ENCODE peak calls at places on chromosomes 11 and 22, in six cellular contexts. I is IMR-90, C is SK-N-SH, U is mammary epithelial cell, Y is neural progenitor cell, M is HCT116. W is an unnamed sample.

GRCh38 chr11:102807921-102808320 is 10.0 kb upstream of the MMP1 start:
- DNase-seq in I (peak; percentile 19), C (peak; percentile 36), U (no peak), Y (peak; percentile 77), M (peak; percentile 75), W (peak; percentile 32)

GRCh38 chr11:27234043-27234668 is 128.9 kb downstream of the CCDC34 start:
- DNase-seq in I (peak; percentile 94), C (no peak), U (peak; percentile 80), Y (peak; percentile 17), M (no peak), W (peak; percentile 56)

GRCh38 chr11:35101223-35101622 is 37.7 kb upstream of the CD44 start:
- DNase-seq in I (no peak), C (no peak), U (no peak), Y (no peak), M (no peak), W (peak; percentile 45)

GRCh38 chr11:59669611-59670009 is 773 bp upstream of the PATL1 start:
- DNase-seq in I (peak; percentile 49), C (no peak), U (peak; percentile 56), Y (no peak), M (no peak), W (peak; percentile 41)

GRCh38 chr22:36433318-36434231 is 45.8 kb upstream of the MYH9 start:
- DNase-seq in I (no peak), C (peak; percentile 62), U (no peak), Y (no peak), M (no peak), W (no peak)

GRCh38 chr22:42080287-42080686 is 787 bp downstream of the SMDT1 start:
- DNase-seq in I (peak; percentile 53), C (peak; percentile 44), U (peak; percentile 29), Y (peak; percentile 45), M (no peak), W (peak; percentile 8)

GRCh38 chr22:26438006-26438405 is 8.9 kb downstream of the ASPHD2 start:
- DNase-seq in I (no peak), C (no peak), U (no peak), Y (peak; percentile 23), M (no peak), W (no peak)

GRCh38 chr22:27836181-27836580 is 34.6 kb upstream of the MN1 start:
- DNase-seq in I (no peak), C (no peak), U (no peak), Y (no peak), M (no peak), W (no peak)

GRCh38 chr22:32883131-32883530 is 81.6 kb downstream of the TIMP3 start:
- DNase-seq in I (no peak), C (peak; percentile 55), U (no peak), Y (no peak), M (no peak), W (no peak)

GRCh38 chr11:126443120-126443519 is 87.6 kb downstream of the ST3GAL4 start:
- DNase-seq in I (no peak), C (peak; percentile 74), U (no peak), Y (peak; percentile 45), M (no peak), W (no peak)

GRCh38 chr11:35151896-35152295 is 12.9 kb downstream of the CD44 start:
- DNase-seq in I (no peak), C (no peak), U (no peak), Y (peak; percentile 14), M (no peak), W (no peak)

GRCh38 chr11:93478841-93479240 is 64.3 kb downstream of the SMCO4 start:
- DNase-seq in I (no peak), C (no peak), U (no peak), Y (no peak), M (no peak), W (no peak)

GRCh38 chr11:45803981-45804805 is 756 bp upstream of the SLC35C1 start:
- DNase-seq in I (peak; percentile 33), C (peak; percentile 79), U (peak; percentile 54), Y (peak; percentile 79), M (no peak), W (peak; percentile 53)

GRCh38 chr11:76700177-76701100 is 29.9 kb upstream of the LRRC32 start:
- DNase-seq in I (peak; percentile 97), C (peak; percentile 57), U (peak; percentile 12), Y (no peak), M (peak; percentile 79), W (peak; percentile 61)

GRCh38 chr11:111770581-111771134 is 4.5 kb upstream of the PPP2R1B start:
- DNase-seq in I (no peak), C (no peak), U (peak; percentile 39), Y (no peak), M (no peak), W (peak; percentile 52)

GRCh38 chr11:115643491-115643995 is 139.3 kb upstream of the CADM1 start:
- DNase-seq in I (no peak), C (no peak), U (no peak), Y (no peak), M (no peak), W (no peak)

GRCh38 chr11:116232364-116232801 is 540.4 kb downstream of the BUD13 start:
- DNase-seq in I (no peak), C (no peak), U (no peak), Y (no peak), M (no peak), W (no peak)

GRCh38 chr22:24128024-24128423 is 53.3 kb upstream of the SUSD2 start:
- DNase-seq in I (no peak), C (no peak), U (no peak), Y (no peak), M (no peak), W (no peak)

GRCh38 chr11:114350022-114350421 is 50.3 kb downstream of the C11orf71 start:
- DNase-seq in I (no peak), C (no peak), U (no peak), Y (no peak), M (no peak), W (peak; percentile 58)

GRCh38 chr11:8318536-8318935 is 54.9 kb upstream of the LMO1 start:
- DNase-seq in I (no peak), C (no peak), U (no peak), Y (peak; percentile 85), M (no peak), W (no peak)

GRCh38 chr11:99020324-99021225 is at the start of gene CNTN5:
- DNase-seq in I (peak; percentile 5), C (peak; percentile 55), U (peak; percentile 4), Y (peak; percentile 85), M (no peak), W (peak; percentile 41)

GRCh38 chr11:108873305-108873704 is 208.4 kb downstream of the DDX10 start:
- DNase-seq in I (peak; percentile 17), C (no peak), U (peak; percentile 51), Y (no peak), M (no peak), W (peak; percentile 59)

GRCh38 chr22:19109198-19110063 is 12.8 kb downstream of the DGCR2 start:
- DNase-seq in I (peak; percentile 64), C (no peak), U (peak; percentile 88), Y (no peak), M (no peak), W (no peak)

GRCh38 chr11:7251836-7252682 is at the start of gene SYT9:
- DNase-seq in I (no peak), C (peak; percentile 85), U (peak; percentile 43), Y (peak; percentile 93), M (no peak), W (peak; percentile 66)

GRCh38 chr11:37504066-37504611 is 906.1 kb upstream of the RAG2 start:
- DNase-seq in I (peak; percentile 90), C (no peak), U (peak; percentile 98), Y (peak; percentile 46), M (no peak), W (peak; percentile 92)

GRCh38 chr11:65377777-65378176 is 4.7 kb downstream of the SLC25A45 start:
- DNase-seq in I (no peak), C (no peak), U (no peak), Y (no peak), M (no peak), W (no peak)

GRCh38 chr22:35480627-35481565 is 59.7 kb upstream of the RASD2 start:
- DNase-seq in I (no peak), C (no peak), U (no peak), Y (no peak), M (no peak), W (peak; percentile 37)

GRCh38 chr11:80103149-80103859 is 662.5 kb upstream of the TENM4 start:
- DNase-seq in I (peak; percentile 97), C (no peak), U (peak; percentile 86), Y (no peak), M (no peak), W (peak; percentile 78)

GRCh38 chr22:29524440-29525191 is 28.9 kb downstream of the THOC5 start:
- DNase-seq in I (peak; percentile 13), C (peak; percentile 29), U (peak; percentile 13), Y (peak; percentile 59), M (no peak), W (peak; percentile 26)

DNA sequence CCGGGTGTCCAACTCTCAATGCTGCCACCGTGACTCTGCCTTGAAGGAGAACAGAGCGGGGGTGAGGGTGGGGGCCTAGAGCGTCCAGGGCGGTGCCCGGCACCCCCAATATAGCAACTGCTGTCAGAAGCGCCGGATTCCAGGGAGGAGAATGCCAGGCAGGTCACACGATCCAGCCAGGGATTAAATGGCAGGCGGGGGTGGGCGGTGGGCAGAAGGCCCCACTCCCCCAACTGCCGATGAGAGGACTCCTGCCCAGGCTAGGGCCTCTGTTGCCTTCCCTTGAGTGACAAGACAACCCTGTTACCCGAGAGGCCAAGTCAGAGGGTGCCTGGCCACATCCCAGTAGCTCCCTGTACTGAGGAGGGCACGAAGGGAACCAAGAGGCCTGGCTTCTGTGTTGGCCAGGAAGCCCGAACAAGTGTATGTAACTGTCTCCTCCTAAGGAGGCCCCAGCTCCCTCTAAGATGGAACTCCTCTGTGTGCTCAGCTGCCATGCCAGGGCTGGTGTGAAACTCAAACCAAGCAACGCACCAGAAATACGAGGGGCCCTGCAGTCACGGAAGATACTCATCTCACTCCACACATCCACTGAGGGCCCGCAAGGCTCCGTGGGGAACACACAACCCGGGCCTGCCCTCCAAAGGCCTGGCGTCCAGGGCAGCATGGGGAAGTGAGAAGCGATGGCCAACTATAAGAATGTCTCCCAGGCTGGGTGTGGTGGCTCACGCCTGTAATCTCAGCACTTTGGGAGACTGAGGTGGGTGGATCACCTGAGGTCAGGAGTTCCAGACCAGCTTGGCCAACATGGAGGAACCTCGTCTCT is 3.0 kb downstream of the PACSIN3 start:
- DNase-seq in I (no peak), C (no peak), U (no peak), Y (no peak), M (no peak), W (no peak)
- H3K4me2 ChIP-seq in I (no peak overlapping the region), C (no peak overlapping the region), U (no peak overlapping the region), Y (no peak overlapping the region), M (no peak overlapping the region), W (no peak overlapping the region)

GRCh38 chr11:130732476-130732875 is 183.8 kb downstream of the SNX19 start:
- DNase-seq in I (peak; percentile 37), C (no peak), U (peak; percentile 16), Y (no peak), M (no peak), W (no peak)
- TF ChIP-seq CTCF in I (no peak), C (no peak), U (no peak), Y (no peak), M (no peak), W (no peak)

GRCh38 chr22:20549232-20549841 is 41.9 kb downstream of the MED15 start:
- DNase-seq in I (no peak), C (no peak), U (no peak), Y (no peak), M (no peak), W (no peak)
- H3K4me2 ChIP-seq in I (no peak overlapping the region), C (peak overlapping the region; percentile 33), U (peak overlapping the region; percentile 11), Y (no peak overlapping the region), M (no peak overlapping the region), W (no peak overlapping the region)

DNA sequence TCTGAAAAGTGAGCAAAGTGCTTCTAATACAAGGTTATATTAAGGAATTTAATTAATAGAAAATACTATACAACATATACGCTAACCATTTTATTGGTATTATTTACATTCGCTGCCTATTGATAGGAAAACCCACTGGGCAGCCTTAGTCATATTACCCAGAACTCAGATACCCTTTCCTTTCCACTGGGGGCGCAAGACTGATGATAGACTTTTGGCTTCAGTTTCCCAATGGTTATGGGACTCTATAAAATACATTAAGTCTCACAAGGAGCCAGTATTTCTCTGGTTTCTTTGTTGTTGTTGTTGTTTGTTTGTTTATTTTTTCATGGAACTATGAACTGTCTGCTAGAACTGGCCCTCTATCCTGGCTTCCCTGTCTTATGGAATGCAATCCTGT is 471.1 kb upstream of the KIRREL3 start:
- DNase-seq in I (no peak), C (no peak), U (no peak), Y (no peak), M (no peak), W (no peak)
- TF ChIP-seq CTCF in I (no peak), C (no peak), U (peak; percentile 3), Y (peak; percentile 19), M (no peak), W (peak; percentile 56)

W was measured in PC-3.